ENCODE peak calls at places on chromosomes 6 and 20, in ten cellular contexts. W is CD8-positive, alpha-beta memory T cell; X is tibial artery; L is hepatocyte; R is right atrium auricular region; M is GM12878; U is tibial nerve; T is esophagus squamous epithelium; Z is upper lobe of right lung; K is gastrocnemius medialis. B is an unnamed sample. For H3K27me3, the result is how much of the 10 kb centered on the place peaks cover.

GRCh38 chr20:10172998-10173655 is 45.5 kb upstream of the SNAP25 start:
- DNase-seq in W (no peak), X (no peak), L (no peak), R (no peak), M (no peak), U (no peak), T (no peak), Z (no peak), K (no peak), B (no peak)

GRCh38 chr6:166312832-166313231 is 4.6 kb upstream of the PRR18 start:
- DNase-seq in W (no peak), X (no peak), L (no peak), R (no peak), M (no peak), U (no peak), T (no peak), Z (no peak), K (no peak), B (no peak)

GRCh38 chr20:59122377-59122932 is 41.2 kb upstream of the ZNF831 start:
- DNase-seq in W (no peak), X (no peak), L (no peak), R (no peak), M (no peak), U (no peak), T (no peak), Z (no peak), K (no peak), B (no peak)

GRCh38 chr6:169411296-169411695 is 157.7 kb upstream of the THBS2 start:
- DNase-seq in W (no peak), X (no peak), L (no peak), R (no peak), M (no peak), U (no peak), T (no peak), Z (no peak), K (no peak), B (no peak)

GRCh38 chr6:90472716-90473115 is 114.2 kb downstream of the MAP3K7 start:
- DNase-seq in W (no peak), X (no peak), L (no peak), R (no peak), M (no peak), U (no peak), T (no peak), Z (no peak), K (no peak), B (no peak)

GRCh38 chr6:159455700-159456274 is 237.3 kb downstream of the SOD2 start:
- DNase-seq in W (no peak), X (no peak), L (no peak), R (no peak), M (no peak), U (no peak), T (no peak), Z (no peak), K (no peak), B (no peak)

GRCh38 chr6:37052027-37052628 is 46.7 kb downstream of the FGD2 start:
- DNase-seq in W (no peak), X (no peak), L (no peak), R (no peak), M (no peak), U (no peak), T (no peak), Z (no peak), K (no peak), B (no peak)

GRCh38 chr6:45476341-45476740 is 98.6 kb upstream of the SUPT3H start:
- DNase-seq in W (no peak), X (no peak), L (no peak), R (no peak), M (no peak), U (no peak), T (no peak), Z (no peak), K (no peak), B (no peak)

GRCh38 chr20:31643522-31643921 is 5.8 kb downstream of the COX4I2 start:
- DNase-seq in W (no peak), X (no peak), L (no peak), R (no peak), M (no peak), U (no peak), T (no peak), Z (no peak), K (no peak), B (no peak)

GRCh38 chr6:67606905-67607828 is 1027.9 kb upstream of the ADGRB3 start:
- DNase-seq in W (no peak), X (no peak), L (no peak), R (no peak), M (no peak), U (no peak), T (no peak), Z (no peak), K (no peak), B (no peak)

GRCh38 chr6:34280216-34280615 is 31.4 kb upstream of the SMIM29 start:
- DNase-seq in W (no peak), X (no peak), L (no peak), R (no peak), M (no peak), U (no peak), T (no peak), Z (no peak), K (no peak), B (no peak)

GRCh38 chr6:88166901-88167624 is 916 bp upstream of the CNR1 start:
- DNase-seq in W (no peak), X (no peak), L (peak), R (no peak), M (no peak), U (no peak), T (no peak), Z (peak), K (no peak), B (peak)

GRCh38 chr6:56725257-56725656 is 82.6 kb upstream of the DST start:
- DNase-seq in W (no peak), X (no peak), L (no peak), R (no peak), M (no peak), U (no peak), T (no peak), Z (no peak), K (no peak), B (no peak)

GRCh38 chr6:48429021-48429420 is 318.0 kb upstream of the PTCHD4 start:
- DNase-seq in W (no peak), X (no peak), L (no peak), R (no peak), M (no peak), U (no peak), T (no peak), Z (no peak), K (no peak), B (no peak)

GRCh38 chr6:161894436-161894835 is 620.6 kb upstream of the AGPAT4 start:
- DNase-seq in W (no peak), X (no peak), L (no peak), R (no peak), M (no peak), U (no peak), T (no peak), Z (no peak), K (no peak), B (no peak)

GRCh38 chr6:15287670-15288069 is 41.8 kb downstream of the JARID2 start:
- DNase-seq in W (no peak), X (no peak), L (no peak), R (no peak), M (peak), U (no peak), T (no peak), Z (no peak), K (no peak), B (peak)

DNA sequence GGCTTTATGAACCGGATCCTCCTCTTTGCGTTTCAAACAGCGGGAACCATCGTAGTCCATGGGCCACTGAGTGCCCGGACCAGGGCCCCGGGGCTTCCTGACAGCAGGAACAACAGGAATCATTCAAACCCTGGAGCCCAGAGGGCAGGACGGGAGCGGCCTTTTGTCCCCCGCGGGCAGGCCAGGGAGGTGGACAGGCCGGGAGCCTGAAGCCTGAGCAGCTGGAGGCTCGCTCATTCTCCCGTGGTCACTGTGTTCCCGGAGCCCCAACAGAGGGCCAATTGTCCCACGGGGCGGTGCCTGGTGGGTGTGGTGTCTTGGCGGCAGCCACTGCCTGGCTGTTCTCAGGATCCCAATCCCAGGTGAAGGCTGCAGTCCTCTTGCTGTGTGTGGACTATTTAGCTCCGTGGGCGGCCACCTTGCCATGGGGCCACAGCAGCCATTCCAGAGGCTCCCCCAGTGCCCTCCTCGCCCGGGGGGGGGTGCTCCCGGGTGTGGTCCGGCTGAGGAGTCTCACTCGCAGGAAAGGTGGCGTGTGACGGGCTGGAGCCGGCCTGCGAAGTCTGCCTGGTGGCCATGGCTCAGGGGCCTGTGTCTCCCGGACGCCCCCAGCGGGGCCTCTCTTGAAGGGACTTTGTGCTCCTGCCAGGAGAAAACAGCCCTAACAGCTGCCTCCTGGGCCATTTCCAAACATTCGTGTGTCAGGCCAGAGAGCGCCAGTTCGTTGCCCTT is 77.2 kb upstream of the BHLHE23 start:
- DNase-seq in W (no peak), X (no peak), L (no peak), R (no peak), M (no peak), U (no peak), T (no peak), Z (peak), K (no peak), B (no peak)
- H3K27me3 ChIP-seq in W (under half), X (half or more), L (under half), R (under half), M (under half), U (under half), T (under half), Z (under half), K (under half), B (under half)

DNA sequence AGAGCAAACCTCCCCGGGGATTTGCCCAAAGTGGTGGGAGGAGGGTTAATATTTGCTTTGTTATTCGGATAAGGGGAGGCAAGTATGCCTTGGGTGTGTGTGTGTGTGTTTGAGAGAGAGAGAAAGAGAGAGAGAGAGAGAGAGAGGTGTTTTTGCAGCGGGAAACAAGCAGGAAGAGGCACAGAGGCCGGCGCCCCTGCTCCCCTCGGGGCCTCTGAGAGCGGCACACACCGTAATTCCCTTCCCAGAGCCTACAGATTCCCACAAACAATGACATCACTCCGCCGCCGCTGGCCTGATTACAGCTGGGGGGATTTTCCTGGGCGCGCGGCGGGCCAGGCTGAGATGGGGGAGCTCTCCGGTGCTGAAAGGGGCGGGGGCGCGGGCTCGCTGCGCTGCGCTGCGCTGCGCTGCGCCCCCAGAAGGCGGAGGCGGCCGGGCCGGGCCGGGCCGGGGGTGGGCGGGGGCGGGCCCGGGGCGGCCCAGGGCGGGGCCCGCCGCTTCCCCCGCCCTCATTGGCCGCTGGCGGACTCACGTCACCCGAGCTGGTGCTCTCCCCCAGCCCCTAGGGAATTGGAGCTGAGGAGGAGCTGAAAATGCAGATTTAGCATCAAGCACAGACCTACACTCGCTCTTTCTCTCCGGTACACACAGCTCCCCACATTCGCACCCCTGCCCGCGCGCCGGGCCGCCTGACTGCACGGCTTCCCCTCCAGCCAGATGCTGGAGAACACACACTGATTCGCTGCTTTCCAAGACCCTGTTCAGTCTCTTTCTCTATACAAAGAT is at the start of gene PCSK2:
- DNase-seq in W (no peak), X (no peak), L (peak), R (no peak), M (no peak), U (peak), T (no peak), Z (peak), K (no peak), B (no peak)
- H3K4me3 ChIP-seq in W (no peak), X (peak), L (peak), R (peak), M (no peak), U (peak), T (peak), Z (peak), K (peak), B (no peak)

DNA sequence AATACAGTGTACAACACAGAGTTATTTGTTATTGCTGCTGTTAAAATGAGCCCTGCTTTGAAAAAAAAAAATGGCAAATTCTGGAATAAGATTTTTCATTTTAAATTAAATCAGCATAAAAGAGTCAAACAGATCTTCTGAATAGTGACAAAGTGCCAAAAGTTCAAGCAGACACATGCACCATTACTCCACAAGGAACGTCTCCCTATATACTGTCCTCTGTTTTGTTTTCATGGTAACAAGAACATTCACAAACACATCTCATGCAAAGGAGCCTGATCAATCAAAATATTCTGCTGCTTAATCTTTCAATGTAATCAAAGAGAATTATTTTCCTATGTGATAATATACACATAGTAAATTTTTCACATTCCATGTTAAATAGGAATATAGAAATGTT is 2.7 kb downstream of the HIVEP2 start:
- DNase-seq in W (no peak), X (no peak), L (no peak), R (no peak), M (no peak), U (no peak), T (no peak), Z (no peak), K (no peak), B (no peak)
- H3K27me3 ChIP-seq in W (under half), X (under half), L (under half), R (under half), M (under half), U (under half), T (under half), Z (under half), K (under half), B (under half)

GRCh38 chr20:20367681-20368413 is at the start of gene INSM1:
- DNase-seq in W (no peak), X (no peak), L (no peak), R (no peak), M (no peak), U (no peak), T (no peak), Z (no peak), K (no peak), B (peak)
- H3K4me3 ChIP-seq in W (no peak), X (peak), L (no peak), R (peak), M (peak), U (peak), T (peak), Z (peak), K (peak), B (peak)

DNA sequence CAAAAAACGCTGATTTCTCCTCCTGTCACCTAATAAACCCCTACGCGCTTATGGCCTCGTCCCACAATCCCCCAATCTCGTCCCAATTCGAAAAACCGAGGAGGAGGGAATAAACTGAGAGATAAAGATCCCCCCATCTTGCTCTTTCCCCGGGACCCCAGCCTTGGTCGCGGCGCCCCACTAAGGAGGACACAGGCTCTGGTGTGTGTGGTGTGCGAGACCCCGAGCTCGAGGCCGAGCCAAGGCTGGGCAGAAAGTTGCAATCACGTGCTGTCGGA is 1.3 kb upstream of the NR2E1 start:
- DNase-seq in W (no peak), X (no peak), L (no peak), R (no peak), M (no peak), U (no peak), T (no peak), Z (no peak), K (no peak), B (no peak)
- H3K27me3 ChIP-seq in W (half or more), X (half or more), L (half or more), R (half or more), M (under half), U (half or more), T (half or more), Z (half or more), K (half or more), B (under half)

DNA sequence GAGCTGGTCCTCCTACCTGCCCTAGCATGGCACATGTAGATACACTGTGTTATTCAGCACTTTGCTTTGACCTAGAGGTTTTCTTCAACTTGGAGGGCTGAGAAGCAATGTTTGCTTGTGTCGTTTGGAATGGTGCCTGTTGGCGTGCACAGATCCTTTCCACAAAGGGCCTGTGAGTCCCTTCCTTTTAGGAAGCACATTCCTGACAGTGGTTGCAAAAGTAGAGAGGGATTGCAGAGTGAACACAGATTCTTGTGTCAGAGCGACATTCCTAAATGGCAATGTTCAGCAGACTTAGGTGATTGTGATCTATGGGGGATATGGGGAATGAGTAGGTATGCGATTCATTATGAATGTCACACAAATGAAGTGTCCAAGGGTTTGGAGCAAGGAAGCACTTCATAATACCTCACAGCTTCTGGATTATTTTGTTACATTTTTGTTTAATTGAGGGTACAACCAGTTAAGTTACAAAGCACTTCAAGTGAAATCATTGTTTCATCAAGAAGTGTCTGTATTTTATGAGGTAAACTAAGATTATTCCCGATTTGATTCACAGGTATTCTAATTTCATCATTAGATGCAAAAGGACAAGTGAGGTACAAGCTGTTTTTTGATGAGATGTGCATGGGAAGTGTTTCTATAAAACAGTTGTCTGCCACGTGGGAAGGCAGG is 711 bp upstream of the RNF144B start:
- DNase-seq in W (no peak), X (peak), L (no peak), R (no peak), M (no peak), U (no peak), T (no peak), Z (no peak), K (peak), B (no peak)
- H3K4me3 ChIP-seq in W (peak), X (peak), L (no peak), R (no peak), M (no peak), U (peak), T (peak), Z (peak), K (peak), B (no peak)

DNA sequence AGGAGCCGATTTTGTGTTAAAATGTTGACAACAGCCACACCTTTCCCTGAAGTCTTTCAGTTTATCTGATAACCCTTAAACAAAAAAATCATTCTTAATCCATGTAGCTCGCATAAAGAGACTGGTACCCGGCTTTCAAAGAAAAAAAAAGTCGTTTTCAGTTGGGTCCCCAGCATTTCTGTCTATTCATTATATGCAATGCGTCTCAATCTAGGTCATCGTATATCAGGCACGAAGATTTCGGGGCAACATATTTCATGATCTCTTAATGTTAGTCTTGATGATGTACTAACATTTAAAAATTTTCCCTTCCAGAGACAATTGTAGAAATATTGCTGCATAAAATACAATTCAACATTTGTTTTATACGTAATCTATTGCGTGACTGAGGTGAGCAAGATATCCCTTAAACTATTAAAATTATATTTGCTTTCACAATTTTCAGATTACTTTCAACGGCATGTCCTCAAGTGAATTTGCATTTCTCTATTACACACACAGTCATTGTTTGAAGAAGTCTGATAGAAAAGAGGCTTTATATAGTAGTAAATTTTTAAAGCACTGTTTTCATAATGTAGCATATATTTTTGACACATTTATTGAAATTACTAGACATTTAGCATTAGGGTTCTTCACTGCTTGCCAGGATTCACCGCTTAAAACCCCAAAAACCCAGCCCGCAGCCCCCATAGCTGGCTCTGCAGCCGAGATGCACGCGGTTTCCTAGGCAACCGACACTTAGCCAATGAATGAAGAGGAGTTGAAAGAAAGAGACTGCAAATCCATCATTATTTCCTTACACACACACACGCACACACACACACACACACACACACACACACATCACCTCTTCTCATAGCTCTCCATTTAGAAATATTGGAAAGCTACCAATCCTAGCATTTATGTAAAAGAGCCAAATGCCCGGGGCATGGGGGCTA is 3.1 kb upstream of the TUBB2B start:
- DNase-seq in W (no peak), X (no peak), L (peak), R (no peak), M (no peak), U (no peak), T (no peak), Z (no peak), K (no peak), B (no peak)
- H3K27me3 ChIP-seq in W (half or more), X (half or more), L (half or more), R (under half), M (under half), U (half or more), T (under half), Z (half or more), K (half or more), B (under half)

DNA sequence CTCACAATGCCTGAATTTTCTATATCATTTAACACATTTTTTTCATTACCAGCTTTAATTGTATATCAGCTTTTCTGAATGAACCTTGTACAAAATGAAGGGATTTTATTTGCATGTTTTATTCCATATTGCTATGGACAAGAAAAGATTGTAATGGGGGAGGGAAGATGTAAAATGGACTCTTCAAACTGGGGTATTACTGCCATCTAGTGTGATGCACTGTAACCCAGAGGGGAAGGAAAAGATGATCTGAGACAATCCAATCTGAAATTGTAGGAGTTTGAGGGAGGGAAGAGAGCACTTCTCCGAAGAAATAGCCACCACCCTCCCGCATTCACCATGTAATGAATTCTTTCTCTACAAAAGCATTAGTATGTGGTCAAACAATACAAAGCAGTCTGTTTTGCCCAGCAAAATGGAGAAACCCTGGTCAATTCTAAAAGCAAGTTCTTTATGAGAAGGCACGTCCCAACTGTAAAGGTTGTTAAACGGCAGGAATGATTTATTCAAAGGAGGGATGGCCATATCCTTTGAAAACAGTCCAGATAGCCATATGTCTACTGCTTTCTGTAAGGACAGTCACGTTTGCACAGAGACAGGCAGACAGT is 679.5 kb upstream of the NRSN1 start:
- DNase-seq in W (no peak), X (no peak), L (peak), R (no peak), M (no peak), U (no peak), T (no peak), Z (no peak), K (no peak), B (no peak)
- H3K4me3 ChIP-seq in W (no peak), X (no peak), L (no peak), R (no peak), M (no peak), U (no peak), T (no peak), Z (no peak), K (no peak), B (no peak)

B was measured in GM06990.